ENCODE peak calls at places on chromosomes 2 and 18, in five cellular contexts. N is GM13977, O is NCI-H524, X is fibroblast of lung, D is colonic mucosa. T is an unnamed sample.

GRCh38 chr2:97752342-97753334 is 39.3 kb downstream of the ZAP70 start:
- DNase-seq in N (no peak), O (no peak), X (peak), D (no peak), T (no peak)

GRCh38 chr2:175309799-175310198 is 128.3 kb upstream of the ATP5MC3 start:
- DNase-seq in N (peak), O (peak), X (peak), D (no peak), T (no peak)

GRCh38 chr18:67636597-67637385 is 120.3 kb upstream of the DSEL start:
- DNase-seq in N (no peak), O (no peak), X (no peak), D (no peak), T (no peak)

GRCh38 chr2:109402980-109403840 is 210.6 kb downstream of the SEPTIN10 start:
- DNase-seq in N (no peak), O (no peak), X (no peak), D (no peak), T (no peak)

GRCh38 chr18:68925268-68925667 is 127.4 kb downstream of the CCDC102B start:
- DNase-seq in N (peak), O (no peak), X (peak), D (no peak), T (no peak)

GRCh38 chr2:45131587-45131986 is 122.3 kb upstream of the SIX2 start:
- DNase-seq in N (no peak), O (no peak), X (peak), D (no peak), T (no peak)

GRCh38 chr2:133485868-133486267 is 82.4 kb downstream of the NCKAP5 start:
- DNase-seq in N (no peak), O (peak), X (no peak), D (no peak), T (no peak)

GRCh38 chr18:36519358-36519757 is 221.8 kb downstream of the FHOD3 start:
- DNase-seq in N (peak), O (no peak), X (no peak), D (no peak), T (no peak)

GRCh38 chr18:135045-135444 is 23.3 kb upstream of the USP14 start:
- DNase-seq in N (no peak), O (no peak), X (no peak), D (no peak), T (no peak)

GRCh38 chr18:27673861-27674260 is 488.8 kb upstream of the CHST9 start:
- DNase-seq in N (no peak), O (no peak), X (no peak), D (no peak), T (no peak)

GRCh38 chr18:34023471-34023870 is 201.2 kb downstream of the NOL4 start:
- DNase-seq in N (no peak), O (no peak), X (no peak), D (no peak), T (no peak)

GRCh38 chr2:231640646-231641111 is 48.0 kb downstream of the TEX44 start:
- DNase-seq in N (no peak), O (no peak), X (no peak), D (peak), T (no peak)

GRCh38 chr18:45821667-45822066 is 3.8 kb upstream of the SIGLEC15 start:
- DNase-seq in N (no peak), O (no peak), X (no peak), D (no peak), T (no peak)

GRCh38 chr2:196076778-196077568 is 8.3 kb upstream of the DNAH7 start:
- DNase-seq in N (peak), O (no peak), X (no peak), D (no peak), T (no peak)

GRCh38 chr18:24558403-24558802 is 98.0 kb downstream of the HRH4 start:
- DNase-seq in N (no peak), O (no peak), X (no peak), D (no peak), T (no peak)

GRCh38 chr2:85423525-85423924 is 5.0 kb downstream of the SH2D6 start:
- DNase-seq in N (no peak), O (peak), X (no peak), D (no peak), T (no peak)

GRCh38 chr2:201228912-201229290 is 31.4 kb upstream of the CASP8 start:
- DNase-seq in N (no peak), O (no peak), X (no peak), D (peak), T (no peak)

GRCh38 chr2:207531024-207531411 is 1.3 kb downstream of the CREB1 start:
- DNase-seq in N (peak), O (no peak), X (peak), D (no peak), T (no peak)

GRCh38 chr2:201643216-201643651 is at the start of gene TMEM237:
- DNase-seq in N (peak), O (no peak), X (peak), D (no peak), T (no peak)

GRCh38 chr2:4937550-4937949 is 754.6 kb upstream of the SOX11 start:
- DNase-seq in N (no peak), O (no peak), X (peak), D (no peak), T (no peak)

GRCh38 chr18:64589000-64589399 is 440.1 kb upstream of the LINC00305 start:
- DNase-seq in N (no peak), O (no peak), X (no peak), D (no peak), T (no peak)

GRCh38 chr2:127193948-127194267 is 26.2 kb downstream of the CYP27C1 start:
- DNase-seq in N (no peak), O (no peak), X (peak), D (no peak), T (peak)

GRCh38 chr2:3526871-3527270 is 7.5 kb upstream of the ADI1 start:
- DNase-seq in N (no peak), O (no peak), X (no peak), D (no peak), T (no peak)

GRCh38 chr2:134603966-134604365 is 114.8 kb downstream of the TMEM163 start:
- DNase-seq in N (no peak), O (no peak), X (no peak), D (no peak), T (no peak)

GRCh38 chr2:9778471-9779402 is 64.5 kb upstream of the TAF1B start:
- DNase-seq in N (no peak), O (no peak), X (no peak), D (no peak), T (no peak)

GRCh38 chr18:77857926-77858325 is 608.3 kb downstream of the GALR1 start:
- DNase-seq in N (no peak), O (peak), X (no peak), D (no peak), T (no peak)

GRCh38 chr2:56444339-56444738 is 260.5 kb downstream of the CCDC85A start:
- DNase-seq in N (no peak), O (no peak), X (no peak), D (peak), T (peak)

GRCh38 chr2:162480067-162480466 is 136.1 kb downstream of the GCA start:
- DNase-seq in N (no peak), O (no peak), X (no peak), D (no peak), T (no peak)

GRCh38 chr2:217314021-217314460 is 454.2 kb upstream of the TNP1 start:
- DNase-seq in N (no peak), O (no peak), X (peak), D (no peak), T (no peak)

GRCh38 chr18:61870151-61870550 is 22.7 kb downstream of the RNF152 start:
- DNase-seq in N (no peak), O (no peak), X (peak), D (no peak), T (no peak)

GRCh38 chr2:165778187-165778556 is 15.9 kb downstream of the GALNT3 start:
- DNase-seq in N (no peak), O (no peak), X (no peak), D (no peak), T (no peak)

GRCh38 chr18:74609535-74609934 is 11.9 kb downstream of the ZNF407 start:
- DNase-seq in N (no peak), O (no peak), X (peak), D (no peak), T (no peak)

GRCh38 chr2:240717181-240717641 is 25.5 kb downstream of the AQP12A start:
- DNase-seq in N (no peak), O (no peak), X (no peak), D (no peak), T (no peak)

GRCh38 chr2:31193066-31193396 is 24.3 kb downstream of the CAPN14 start:
- DNase-seq in N (no peak), O (no peak), X (no peak), D (no peak), T (no peak)

GRCh38 chr2:166239548-166239947 is 111.7 kb upstream of the SCN1A start:
- DNase-seq in N (no peak), O (no peak), X (peak), D (no peak), T (peak)

GRCh38 chr2:158509928-158510797 is 53.4 kb downstream of the PKP4 start:
- DNase-seq in N (no peak), O (no peak), X (peak), D (no peak), T (no peak)

T was measured in retinal pigment epithelial cell.